ENCODE peak calls at places on chromosomes 13 and 19, in five cellular contexts. One of them, this sample, is unnamed.

GRCh38 chr13:114065141-114065925 is 67.1 kb downstream of the RASA3 start:
- DNase-seq in MCF 10A: peak
- DNase-seq in sciatic nerve: peak
- DNase-seq in DMS 273 treated with DMSO at 0.1 percent for 48 hours: peak
- DNase-seq in activated T-cell treated with anti-CD3 and anti-CD28 coated beads, Interleukin-2, amount 50 U/mL, for 24 hours: peak
- DNase-seq in this sample: peak

GRCh38 chr19:45247136-45247535 is 1.9 kb upstream of the EXOC3L2 start:
- DNase-seq in MCF 10A: no peak
- DNase-seq in sciatic nerve: no peak
- DNase-seq in DMS 273 treated with DMSO at 0.1 percent for 48 hours: no peak
- DNase-seq in activated T-cell treated with anti-CD3 and anti-CD28 coated beads, Interleukin-2, amount 50 U/mL, for 24 hours: no peak
- DNase-seq in this sample: no peak

GRCh38 chr19:5961969-5962945 is 15.7 kb downstream of the RANBP3 start:
- DNase-seq in MCF 10A: no peak
- DNase-seq in sciatic nerve: no peak
- DNase-seq in DMS 273 treated with DMSO at 0.1 percent for 48 hours: no peak
- DNase-seq in activated T-cell treated with anti-CD3 and anti-CD28 coated beads, Interleukin-2, amount 50 U/mL, for 24 hours: peak
- DNase-seq in this sample: peak

GRCh38 chr13:93227280-93227905 is 786 bp downstream of the GPC6 start:
- DNase-seq in MCF 10A: peak
- DNase-seq in sciatic nerve: no peak
- DNase-seq in DMS 273 treated with DMSO at 0.1 percent for 48 hours: peak
- DNase-seq in activated T-cell treated with anti-CD3 and anti-CD28 coated beads, Interleukin-2, amount 50 U/mL, for 24 hours: no peak
- DNase-seq in this sample: no peak

GRCh38 chr13:98947925-98948324 is 29.9 kb downstream of the DOCK9 start:
- DNase-seq in MCF 10A: no peak
- DNase-seq in sciatic nerve: no peak
- DNase-seq in DMS 273 treated with DMSO at 0.1 percent for 48 hours: no peak
- DNase-seq in activated T-cell treated with anti-CD3 and anti-CD28 coated beads, Interleukin-2, amount 50 U/mL, for 24 hours: no peak
- DNase-seq in this sample: no peak

GRCh38 chr19:4748589-4748988 is 24.9 kb upstream of the DPP9 start:
- DNase-seq in MCF 10A: peak
- DNase-seq in sciatic nerve: no peak
- DNase-seq in DMS 273 treated with DMSO at 0.1 percent for 48 hours: no peak
- DNase-seq in activated T-cell treated with anti-CD3 and anti-CD28 coated beads, Interleukin-2, amount 50 U/mL, for 24 hours: no peak
- DNase-seq in this sample: no peak

GRCh38 chr19:56142087-56142787 is 1.1 kb downstream of the ZNF444 start:
- DNase-seq in MCF 10A: no peak
- DNase-seq in sciatic nerve: no peak
- DNase-seq in DMS 273 treated with DMSO at 0.1 percent for 48 hours: no peak
- DNase-seq in activated T-cell treated with anti-CD3 and anti-CD28 coated beads, Interleukin-2, amount 50 U/mL, for 24 hours: no peak
- DNase-seq in this sample: no peak

GRCh38 chr19:2355168-2356035 is 4.7 kb upstream of the TMPRSS9 start:
- DNase-seq in MCF 10A: no peak
- DNase-seq in sciatic nerve: no peak
- DNase-seq in DMS 273 treated with DMSO at 0.1 percent for 48 hours: no peak
- DNase-seq in activated T-cell treated with anti-CD3 and anti-CD28 coated beads, Interleukin-2, amount 50 U/mL, for 24 hours: no peak
- DNase-seq in this sample: no peak

GRCh38 chr19:2648099-2648498 is 54.4 kb downstream of the GNG7 start:
- DNase-seq in MCF 10A: no peak
- DNase-seq in sciatic nerve: no peak
- DNase-seq in DMS 273 treated with DMSO at 0.1 percent for 48 hours: no peak
- DNase-seq in activated T-cell treated with anti-CD3 and anti-CD28 coated beads, Interleukin-2, amount 50 U/mL, for 24 hours: no peak
- DNase-seq in this sample: no peak

GRCh38 chr19:5623397-5624153 is 692 bp downstream of the SAFB start:
- DNase-seq in MCF 10A: no peak
- DNase-seq in sciatic nerve: peak
- DNase-seq in DMS 273 treated with DMSO at 0.1 percent for 48 hours: no peak
- DNase-seq in activated T-cell treated with anti-CD3 and anti-CD28 coated beads, Interleukin-2, amount 50 U/mL, for 24 hours: peak
- DNase-seq in this sample: no peak

GRCh38 chr13:48412100-48412556 is 785 bp downstream of the LPAR6 start:
- DNase-seq in MCF 10A: peak
- DNase-seq in sciatic nerve: no peak
- DNase-seq in DMS 273 treated with DMSO at 0.1 percent for 48 hours: no peak
- DNase-seq in activated T-cell treated with anti-CD3 and anti-CD28 coated beads, Interleukin-2, amount 50 U/mL, for 24 hours: no peak
- DNase-seq in this sample: no peak

GRCh38 chr13:33744589-33745369 is 73.2 kb upstream of the RFC3 start:
- DNase-seq in MCF 10A: no peak
- DNase-seq in sciatic nerve: no peak
- DNase-seq in DMS 273 treated with DMSO at 0.1 percent for 48 hours: no peak
- DNase-seq in activated T-cell treated with anti-CD3 and anti-CD28 coated beads, Interleukin-2, amount 50 U/mL, for 24 hours: no peak
- DNase-seq in this sample: no peak

GRCh38 chr19:47497073-47497766 is 13.2 kb upstream of the KPTN start:
- DNase-seq in MCF 10A: no peak
- DNase-seq in sciatic nerve: no peak
- DNase-seq in DMS 273 treated with DMSO at 0.1 percent for 48 hours: peak
- DNase-seq in activated T-cell treated with anti-CD3 and anti-CD28 coated beads, Interleukin-2, amount 50 U/mL, for 24 hours: no peak
- DNase-seq in this sample: no peak

GRCh38 chr19:16415806-16416205 is 56.0 kb downstream of the EPS15L1 start:
- DNase-seq in MCF 10A: no peak
- DNase-seq in sciatic nerve: no peak
- DNase-seq in DMS 273 treated with DMSO at 0.1 percent for 48 hours: no peak
- DNase-seq in activated T-cell treated with anti-CD3 and anti-CD28 coated beads, Interleukin-2, amount 50 U/mL, for 24 hours: no peak
- DNase-seq in this sample: no peak

GRCh38 chr13:95083758-95084157 is 217.5 kb downstream of the ABCC4 start:
- DNase-seq in MCF 10A: peak
- DNase-seq in sciatic nerve: no peak
- DNase-seq in DMS 273 treated with DMSO at 0.1 percent for 48 hours: no peak
- DNase-seq in activated T-cell treated with anti-CD3 and anti-CD28 coated beads, Interleukin-2, amount 50 U/mL, for 24 hours: no peak
- DNase-seq in this sample: no peak

GRCh38 chr13:101520672-101521071 is 68.2 kb downstream of the ITGBL1 start:
- DNase-seq in MCF 10A: peak
- DNase-seq in sciatic nerve: no peak
- DNase-seq in DMS 273 treated with DMSO at 0.1 percent for 48 hours: no peak
- DNase-seq in activated T-cell treated with anti-CD3 and anti-CD28 coated beads, Interleukin-2, amount 50 U/mL, for 24 hours: no peak
- DNase-seq in this sample: peak

GRCh38 chr19:4077800-4078683 is 11.3 kb upstream of the ZBTB7A start:
- DNase-seq in MCF 10A: peak
- DNase-seq in sciatic nerve: peak
- DNase-seq in DMS 273 treated with DMSO at 0.1 percent for 48 hours: no peak
- DNase-seq in activated T-cell treated with anti-CD3 and anti-CD28 coated beads, Interleukin-2, amount 50 U/mL, for 24 hours: peak
- DNase-seq in this sample: peak

GRCh38 chr13:78786399-78786879 is 127.5 kb upstream of the OBI1 start:
- DNase-seq in MCF 10A: no peak
- DNase-seq in sciatic nerve: no peak
- DNase-seq in DMS 273 treated with DMSO at 0.1 percent for 48 hours: no peak
- DNase-seq in activated T-cell treated with anti-CD3 and anti-CD28 coated beads, Interleukin-2, amount 50 U/mL, for 24 hours: no peak
- DNase-seq in this sample: no peak

GRCh38 chr13:49082653-49083536 is 107.2 kb downstream of the FNDC3A start:
- DNase-seq in MCF 10A: peak
- DNase-seq in sciatic nerve: no peak
- DNase-seq in DMS 273 treated with DMSO at 0.1 percent for 48 hours: no peak
- DNase-seq in activated T-cell treated with anti-CD3 and anti-CD28 coated beads, Interleukin-2, amount 50 U/mL, for 24 hours: no peak
- DNase-seq in this sample: no peak

GRCh38 chr13:78978381-78978998 is 319.5 kb upstream of the OBI1 start:
- DNase-seq in MCF 10A: peak
- DNase-seq in sciatic nerve: no peak
- DNase-seq in DMS 273 treated with DMSO at 0.1 percent for 48 hours: peak
- DNase-seq in activated T-cell treated with anti-CD3 and anti-CD28 coated beads, Interleukin-2, amount 50 U/mL, for 24 hours: no peak
- DNase-seq in this sample: no peak

GRCh38 chr19:53772943-53773342 is 51.2 kb downstream of the NLRP12 start:
- DNase-seq in MCF 10A: peak
- DNase-seq in sciatic nerve: no peak
- DNase-seq in DMS 273 treated with DMSO at 0.1 percent for 48 hours: no peak
- DNase-seq in activated T-cell treated with anti-CD3 and anti-CD28 coated beads, Interleukin-2, amount 50 U/mL, for 24 hours: no peak
- DNase-seq in this sample: no peak

GRCh38 chr13:52158629-52159158 is 703 bp downstream of the NEK3 start:
- DNase-seq in MCF 10A: peak
- DNase-seq in sciatic nerve: peak
- DNase-seq in DMS 273 treated with DMSO at 0.1 percent for 48 hours: no peak
- DNase-seq in activated T-cell treated with anti-CD3 and anti-CD28 coated beads, Interleukin-2, amount 50 U/mL, for 24 hours: no peak
- DNase-seq in this sample: no peak